ENCODE peak calls at places on chromosomes 16 and 17, in five cellular contexts. One of them, this sample, is unnamed.

GRCh38 chr17:40730974-40731373 is 24.2 kb downstream of the KRT25 start:
- DNase-seq in GM12878: no peak
- DNase-seq in K562: no peak
- DNase-seq in HepG2: no peak
- DNase-seq in SK-N-SH: no peak
- DNase-seq in this sample: no peak

GRCh38 chr17:81267390-81268067 is 27.6 kb downstream of the SLC38A10 start:
- DNase-seq in GM12878: no peak
- DNase-seq in K562: no peak
- DNase-seq in HepG2: no peak
- DNase-seq in SK-N-SH: no peak
- DNase-seq in this sample: no peak

GRCh38 chr16:75402821-75403475 is 30.4 kb downstream of the CFDP1 start:
- DNase-seq in GM12878: no peak
- DNase-seq in K562: peak; percentile 18
- DNase-seq in HepG2: peak; percentile 36
- DNase-seq in SK-N-SH: peak; percentile 50
- DNase-seq in this sample: peak; percentile 13

GRCh38 chr17:58387834-58388233 is 29.5 kb downstream of the RNF43 start:
- DNase-seq in GM12878: no peak
- DNase-seq in K562: no peak
- DNase-seq in HepG2: no peak
- DNase-seq in SK-N-SH: no peak
- DNase-seq in this sample: no peak

GRCh38 chr16:70576431-70577255 is 53.0 kb downstream of the SF3B3 start:
- DNase-seq in GM12878: peak; percentile 62
- DNase-seq in K562: no peak
- DNase-seq in HepG2: peak; percentile 28
- DNase-seq in SK-N-SH: no peak
- DNase-seq in this sample: no peak

GRCh38 chr17:36845916-36846315 is 91.4 kb upstream of the LHX1 start:
- DNase-seq in GM12878: no peak
- DNase-seq in K562: no peak
- DNase-seq in HepG2: no peak
- DNase-seq in SK-N-SH: no peak
- DNase-seq in this sample: no peak

GRCh38 chr17:18981642-18982424 is 22.7 kb downstream of the FAM83G start:
- DNase-seq in GM12878: no peak
- DNase-seq in K562: peak; percentile 53
- DNase-seq in HepG2: peak; percentile 87
- DNase-seq in SK-N-SH: no peak
- DNase-seq in this sample: peak; percentile 56

GRCh38 chr17:54903375-54903774 is 2.7 kb downstream of the TOM1L1 start:
- DNase-seq in GM12878: no peak
- DNase-seq in K562: no peak
- DNase-seq in HepG2: peak; percentile 84
- DNase-seq in SK-N-SH: peak; percentile 72
- DNase-seq in this sample: no peak

GRCh38 chr16:698911-699671 is 6.5 kb downstream of the FBXL16 start:
- DNase-seq in GM12878: no peak
- DNase-seq in K562: no peak
- DNase-seq in HepG2: no peak
- DNase-seq in SK-N-SH: no peak
- DNase-seq in this sample: no peak

GRCh38 chr16:54813778-54814177 is 116.9 kb upstream of the IRX5 start:
- DNase-seq in GM12878: no peak
- DNase-seq in K562: no peak
- DNase-seq in HepG2: no peak
- DNase-seq in SK-N-SH: no peak
- DNase-seq in this sample: no peak

GRCh38 chr16:54816471-54816870 is 114.2 kb upstream of the IRX5 start:
- DNase-seq in GM12878: no peak
- DNase-seq in K562: no peak
- DNase-seq in HepG2: no peak
- DNase-seq in SK-N-SH: no peak
- DNase-seq in this sample: no peak

GRCh38 chr16:54817940-54818574 is 112.6 kb upstream of the IRX5 start:
- DNase-seq in GM12878: no peak
- DNase-seq in K562: no peak
- DNase-seq in HepG2: no peak
- DNase-seq in SK-N-SH: no peak
- DNase-seq in this sample: no peak

GRCh38 chr16:54815177-54815576 is 115.5 kb upstream of the IRX5 start:
- DNase-seq in GM12878: no peak
- DNase-seq in K562: no peak
- DNase-seq in HepG2: no peak
- DNase-seq in SK-N-SH: no peak
- DNase-seq in this sample: no peak

GRCh38 chr16:54817432-54817831 is 113.2 kb upstream of the IRX5 start:
- DNase-seq in GM12878: no peak
- DNase-seq in K562: peak; percentile 14
- DNase-seq in HepG2: peak; percentile 6
- DNase-seq in SK-N-SH: peak; percentile 22
- DNase-seq in this sample: peak; percentile 28
- TF ChIP-seq FOXM1 in GM12878: no peak
- TF ChIP-seq FOXM1 in K562: no peak
- TF ChIP-seq FOXM1 in HepG2: no peak
- TF ChIP-seq FOXM1 in SK-N-SH: no peak
- TF ChIP-seq FOXM1 in this sample: no peak

DNA sequence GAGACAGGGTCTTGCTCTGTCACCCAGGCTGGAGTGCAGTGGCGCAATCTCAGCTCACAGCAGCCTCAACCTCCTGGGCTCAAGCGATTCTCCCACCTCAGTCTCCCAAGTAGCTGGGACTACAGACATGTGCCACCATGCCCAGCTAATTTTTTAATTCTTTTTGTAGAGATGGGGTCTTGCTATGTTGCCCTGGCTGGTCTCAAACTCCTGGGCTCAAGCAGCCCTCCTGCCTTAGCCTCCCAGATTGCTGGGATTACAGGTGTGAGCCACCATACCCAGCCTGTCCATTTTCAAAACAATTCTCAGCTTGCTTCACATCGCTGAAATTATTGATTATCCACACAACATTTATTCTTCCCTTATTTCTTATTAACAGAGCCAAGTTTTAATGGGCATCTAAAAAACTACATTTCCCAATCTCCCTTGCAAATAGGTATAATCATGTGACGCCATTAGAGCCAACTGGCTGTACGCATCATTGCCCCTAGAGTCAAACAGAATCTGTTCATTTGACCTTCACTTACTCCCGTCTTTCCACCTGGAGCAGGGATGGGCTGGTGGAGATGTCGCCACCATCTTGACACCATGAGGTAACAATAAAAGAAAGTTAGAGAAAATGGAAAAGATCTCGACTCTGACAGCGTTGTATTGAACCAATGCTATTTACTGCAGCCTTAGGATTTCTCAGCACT is 148.0 kb upstream of the FOXF1 start:
- DNase-seq in GM12878: no peak
- DNase-seq in K562: no peak
- DNase-seq in HepG2: no peak
- DNase-seq in SK-N-SH: no peak
- DNase-seq in this sample: no peak
- TF ChIP-seq FOXM1 in GM12878: no peak
- TF ChIP-seq FOXM1 in K562: no peak
- TF ChIP-seq FOXM1 in HepG2: no peak
- TF ChIP-seq FOXM1 in SK-N-SH: no peak
- TF ChIP-seq FOXM1 in this sample: no peak

GRCh38 chr17:68847711-68848110 is 107.5 kb downstream of the ABCA8 start:
- DNase-seq in GM12878: no peak
- DNase-seq in K562: no peak
- DNase-seq in HepG2: no peak
- DNase-seq in SK-N-SH: no peak
- DNase-seq in this sample: no peak

GRCh38 chr17:68840073-68840472 is 115.1 kb downstream of the ABCA8 start:
- DNase-seq in GM12878: no peak
- DNase-seq in K562: no peak
- DNase-seq in HepG2: no peak
- DNase-seq in SK-N-SH: no peak
- DNase-seq in this sample: no peak

DNA sequence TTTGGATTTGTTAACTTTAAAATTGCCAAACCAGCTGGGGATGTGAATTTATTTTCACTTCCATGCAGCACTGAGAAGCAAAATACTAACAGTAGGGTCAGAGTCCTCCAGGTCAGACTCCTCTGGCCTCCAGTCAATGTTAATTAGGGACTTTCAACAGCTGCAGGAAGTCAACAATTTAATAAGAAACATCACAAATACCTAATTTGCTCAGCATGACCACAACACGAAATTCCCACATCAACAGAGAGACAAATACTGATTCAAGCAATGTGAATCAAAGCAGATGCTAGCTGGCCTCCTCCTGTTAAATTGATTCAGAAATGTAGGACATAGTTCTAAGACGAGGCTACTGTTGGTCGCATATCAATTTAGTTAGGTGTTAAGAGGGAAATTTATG is 111.7 kb downstream of the ABCA8 start:
- DNase-seq in GM12878: peak; percentile 21
- DNase-seq in K562: no peak
- DNase-seq in HepG2: no peak
- DNase-seq in SK-N-SH: no peak
- DNase-seq in this sample: no peak
- TF ChIP-seq FOXM1 in GM12878: no peak
- TF ChIP-seq FOXM1 in K562: no peak
- TF ChIP-seq FOXM1 in HepG2: no peak
- TF ChIP-seq FOXM1 in SK-N-SH: no peak
- TF ChIP-seq FOXM1 in this sample: no peak

DNA sequence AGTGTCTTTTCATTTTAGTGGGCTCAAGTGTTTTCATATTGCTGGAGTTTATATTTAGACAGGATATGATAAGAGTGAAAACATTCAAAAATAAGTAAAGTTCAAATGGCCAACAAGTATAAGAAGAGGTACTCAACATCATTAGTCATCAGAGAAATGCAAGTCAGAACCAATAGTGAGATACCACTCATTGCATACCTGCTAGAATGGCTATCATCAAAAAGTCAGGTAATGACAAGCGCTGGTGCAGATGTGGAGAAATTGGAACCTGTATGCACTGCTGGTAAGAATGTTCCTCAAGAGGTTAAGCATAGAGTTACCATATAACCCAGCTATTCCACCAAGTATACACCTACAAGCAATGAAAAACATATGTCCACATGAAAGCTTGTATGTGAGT is 87.8 kb downstream of the WNT3 start:
- DNase-seq in GM12878: no peak
- DNase-seq in K562: no peak
- DNase-seq in HepG2: no peak
- DNase-seq in SK-N-SH: no peak
- DNase-seq in this sample: no peak
- TF ChIP-seq FOXM1 in GM12878: no peak
- TF ChIP-seq FOXM1 in K562: no peak
- TF ChIP-seq FOXM1 in HepG2: no peak
- TF ChIP-seq FOXM1 in SK-N-SH: no peak
- TF ChIP-seq FOXM1 in this sample: no peak

This sample was measured in HEK293T.